ENCODE peak calls at places on chromosomes 12 and 14, in four cellular contexts. P is neural crest cell, Z is sigmoid colon, C is lower lobe of right lung. H is an unnamed sample.

GRCh38 chr14:51592836-51593235 is 58.9 kb upstream of the FRMD6 start:
- DNase-seq in Z (no peak), P (no peak), C (no peak), H (no peak)

GRCh38 chr12:76558684-76559276 is 791 bp downstream of the OSBPL8 start:
- DNase-seq in C (peak; percentile 80), Z (peak; percentile 68), P (peak; percentile 23), H (peak; percentile 82)

GRCh38 chr12:73863541-73863940 is 674.1 kb upstream of the ATXN7L3B start:
- DNase-seq in P (no peak), C (no peak), Z (no peak), H (no peak)

GRCh38 chr12:67086116-67086515 is 183.0 kb upstream of the CAND1 start:
- DNase-seq in P (no peak), C (no peak), Z (no peak), H (no peak)

GRCh38 chr14:68544150-68544892 is 248.5 kb downstream of the ZFP36L1 start:
- DNase-seq in P (no peak), Z (peak; percentile 97), C (no peak), H (no peak)

GRCh38 chr12:104498211-104498801 is 41.6 kb downstream of the CHST11 start:
- DNase-seq in C (no peak), Z (no peak), P (no peak), H (no peak)

GRCh38 chr14:64053694-64054669 is 201.2 kb downstream of the SYNE2 start:
- DNase-seq in Z (no peak), P (no peak), C (no peak), H (no peak)

GRCh38 chr14:68767248-68767645 is 25.6 kb downstream of the ZFP36L1 start:
- DNase-seq in Z (no peak), C (no peak), P (no peak), H (peak; percentile 39)

GRCh38 chr14:59679872-59680271 is 103.3 kb upstream of the CCDC175 start:
- DNase-seq in C (no peak), P (no peak), Z (no peak), H (no peak)

GRCh38 chr14:100317897-100318808 is 5.0 kb upstream of the SLC25A47 start:
- DNase-seq in C (peak; percentile 84), P (peak; percentile 69), Z (peak; percentile 87), H (peak; percentile 90)

GRCh38 chr12:31590730-31591307 is at the start of gene DENND5B:
- DNase-seq in C (peak; percentile 73), P (peak; percentile 75), Z (peak; percentile 89), H (peak; percentile 87)

GRCh38 chr12:115868624-115869023 is 408.9 kb downstream of the MED13L start:
- DNase-seq in Z (no peak), P (no peak), C (no peak), H (no peak)

GRCh38 chr12:115867854-115868253 is 409.6 kb downstream of the MED13L start:
- DNase-seq in P (no peak), C (no peak), Z (no peak), H (no peak)

GRCh38 chr12:115870021-115870420 is 407.5 kb downstream of the MED13L start:
- DNase-seq in P (no peak), C (no peak), Z (no peak), H (no peak)

GRCh38 chr12:115869604-115870003 is 407.9 kb downstream of the MED13L start:
- DNase-seq in Z (no peak), P (no peak), C (no peak), H (no peak)

DNA sequence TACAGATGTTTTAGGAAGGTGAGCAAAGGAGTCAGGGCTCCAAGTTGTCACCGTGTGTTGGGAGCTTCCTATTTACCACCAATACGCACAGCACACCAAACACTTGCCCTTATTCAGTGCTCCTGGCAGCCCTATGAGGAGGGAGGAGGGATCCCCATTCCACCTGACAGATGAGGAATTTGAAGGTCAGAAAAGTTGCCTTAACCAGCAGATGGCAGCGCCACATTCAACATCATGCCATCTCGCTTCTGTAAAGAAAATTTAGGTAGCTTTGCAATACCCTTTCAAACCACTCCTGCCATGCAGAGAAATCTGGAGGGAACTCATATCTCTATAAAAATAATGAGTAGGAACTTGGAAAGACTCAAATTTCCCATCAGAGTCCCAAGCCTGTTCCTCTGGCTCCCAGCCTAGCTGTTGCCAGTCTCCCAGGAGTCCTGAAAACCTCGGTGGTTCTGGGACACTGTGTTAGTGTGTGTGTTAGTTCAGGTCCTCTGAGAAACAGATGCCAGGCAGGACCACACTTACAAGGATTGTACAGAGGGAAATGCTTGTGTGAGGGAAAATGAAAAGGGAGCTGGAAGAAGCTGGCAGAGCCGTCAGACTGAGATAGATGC is 410.5 kb downstream of the MED13L start:
- DNase-seq in Z (no peak), P (no peak), C (no peak), H (no peak)
- TF ChIP-seq CTCF in Z (no peak), P (no peak), C (no peak), H (no peak)

DNA sequence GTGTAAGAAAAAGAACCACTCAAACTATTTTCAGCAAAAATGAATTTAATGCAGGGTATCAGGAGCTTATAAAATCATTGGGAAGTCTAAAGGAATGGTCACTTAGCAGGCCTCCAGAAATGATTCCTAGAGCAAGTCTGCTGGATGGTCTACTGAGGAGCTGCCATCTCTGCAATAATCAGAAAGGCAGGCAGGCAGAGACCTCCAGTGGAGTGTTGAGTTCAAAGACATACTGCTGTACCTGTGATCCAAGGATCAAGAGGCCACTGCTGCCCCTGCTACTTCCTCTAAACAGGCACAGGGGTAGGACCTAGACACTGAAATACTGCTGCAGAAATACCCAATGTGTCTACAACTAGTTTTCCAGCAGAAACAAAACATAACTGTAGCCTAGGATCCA is 14.5 kb upstream of the KICS2 start:
- DNase-seq in P (no peak), Z (no peak), C (no peak), H (no peak)
- TF ChIP-seq CTCF in P (no peak), Z (no peak), C (no peak), H (no peak)

GRCh38 chr14:54665938-54666337 is 99.0 kb downstream of the SAMD4A start:
- DNase-seq in C (no peak), Z (no peak), P (no peak), H (no peak)
- TF ChIP-seq CTCF in C (no peak), Z (no peak), P (no peak), H (no peak)

DNA sequence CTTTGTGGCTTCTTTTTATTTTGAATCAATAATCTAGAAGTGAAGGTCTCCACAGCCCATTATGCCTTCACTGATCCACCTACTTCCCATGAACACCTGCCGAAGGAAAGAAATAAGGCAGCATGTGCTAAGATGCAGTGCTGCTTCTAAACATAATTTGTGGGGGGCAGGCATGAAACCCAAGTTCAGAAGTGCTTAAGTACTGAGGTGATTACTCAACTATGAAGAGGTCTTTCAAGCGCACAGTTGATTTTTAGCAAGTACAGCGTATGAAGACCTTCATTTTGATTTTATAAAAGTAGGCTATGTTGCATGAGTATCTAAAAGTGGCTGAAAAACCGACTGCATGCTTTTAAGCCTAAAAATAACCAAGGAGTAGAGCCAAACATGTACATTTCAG is 29.5 kb downstream of the KICS2 start:
- DNase-seq in C (no peak), P (no peak), Z (no peak), H (no peak)
- TF ChIP-seq CTCF in C (no peak), P (no peak), Z (no peak), H (no peak)

DNA sequence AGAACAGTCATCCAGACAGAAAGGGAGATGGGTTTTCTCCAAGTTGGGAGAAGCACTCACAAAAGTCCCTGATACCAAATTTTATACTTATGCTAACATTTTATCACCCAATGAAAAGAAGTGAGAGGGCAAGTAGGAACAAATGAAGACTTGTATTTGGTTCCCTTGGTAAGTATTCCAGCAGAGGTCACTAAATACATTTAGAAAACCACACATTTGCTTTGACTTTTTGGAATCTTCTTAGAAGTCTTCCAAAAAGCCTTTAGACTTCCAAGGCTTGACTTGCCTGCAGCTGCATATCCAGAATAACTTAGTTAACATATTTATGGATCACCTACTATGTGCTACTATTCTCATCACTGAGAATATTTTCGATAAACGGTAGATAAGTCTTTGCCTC is 3.1 kb upstream of the GYS2 start:
- DNase-seq in Z (no peak), C (no peak), P (no peak), H (no peak)
- TF ChIP-seq CTCF in Z (no peak), C (peak; percentile 44), P (no peak), H (peak; percentile 51)

DNA sequence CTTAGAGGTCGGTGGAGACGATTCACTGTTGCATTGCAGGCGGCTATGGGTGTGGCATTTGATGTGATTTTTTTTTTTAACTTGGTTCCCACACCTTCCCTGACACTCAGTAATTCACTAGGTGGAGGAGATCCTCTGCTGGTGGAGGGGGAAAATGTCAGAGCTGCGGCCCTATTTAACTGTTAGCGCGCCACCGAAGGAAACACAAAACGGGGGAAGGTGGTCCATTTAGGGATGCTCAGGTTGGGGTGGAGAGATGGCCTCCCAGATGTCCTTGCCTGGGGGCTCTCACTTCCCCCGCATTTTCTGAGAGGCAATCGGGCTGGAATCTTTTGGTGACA is 4.3 kb upstream of the HOXC12 start:
- DNase-seq in C (no peak), Z (no peak), P (no peak), H (no peak)
- TF ChIP-seq CTCF in C (no peak), Z (no peak), P (no peak), H (no peak)

GRCh38 chr12:98998697-98999299 is 353.7 kb downstream of the APAF1 start:
- DNase-seq in C (no peak), Z (no peak), P (no peak), H (no peak)
- TF ChIP-seq CTCF in C (peak; percentile 47), Z (peak; percentile 69), P (peak; percentile 85), H (peak; percentile 59)

GRCh38 chr14:74491952-74492351 is 1.2 kb downstream of the NPC2 start:
- DNase-seq in C (no peak), Z (no peak), P (no peak), H (no peak)
- TF ChIP-seq CTCF in C (peak; percentile 29), Z (no peak), P (peak; percentile 47), H (peak; percentile 34)

H was measured in upper lobe of right lung.